ENCODE peak calls at places on chromosomes 4 and X, in nine cellular contexts. U is thoracic aorta, P is upper lobe of right lung, G is MM.1S, M is breast epithelium, R is HL-60, B is stomach, W is fibroblast of lung, L is HCT116. J is an unnamed sample.
A peak's percentile ranks its signal among the peaks of the same experiment; 100 is the strongest.

GRCh38 chrX:48703642-48704481 is 7.3 kb downstream of the SUV39H1 start:
- DNase-seq in U (no peak), P (no peak), G (no peak), M (no peak), R (no peak), B (no peak), W (peak; percentile 25), L (no peak), J (no peak)

GRCh38 chr4:121714548-121714947 is 17.8 kb upstream of the ANXA5 start:
- DNase-seq in U (no peak), P (no peak), G (no peak), M (no peak), R (no peak), B (no peak), W (no peak), L (no peak), J (no peak)

GRCh38 chrX:101220881-101221280 is 1.3 kb downstream of the DRP2 start:
- DNase-seq in U (no peak), P (no peak), G (peak; percentile 8), M (no peak), R (no peak), B (no peak), W (no peak), L (no peak), J (no peak)

GRCh38 chr4:23837366-23837765 is 52.5 kb downstream of the PPARGC1A start:
- DNase-seq in U (no peak), P (no peak), G (no peak), M (no peak), R (no peak), B (no peak), W (no peak), L (no peak), J (no peak)

GRCh38 chr4:148881860-148882643 is 439.8 kb upstream of the NR3C2 start:
- DNase-seq in U (no peak), P (no peak), G (no peak), M (no peak), R (no peak), B (no peak), W (no peak), L (no peak), J (no peak)

GRCh38 chr4:38667005-38667771 is 3.2 kb downstream of the KLF3 start:
- DNase-seq in U (peak; percentile 74), P (no peak), G (peak; percentile 90), M (no peak), R (peak; percentile 95), B (peak; percentile 77), W (peak; percentile 99), L (peak; percentile 88), J (peak; percentile 80)

GRCh38 chr4:183403486-183403885 is 41.0 kb upstream of the CDKN2AIP start:
- DNase-seq in U (no peak), P (peak; percentile 20), G (no peak), M (no peak), R (no peak), B (no peak), W (no peak), L (no peak), J (no peak)

GRCh38 chrX:17984415-17984814 is 123.3 kb upstream of the RAI2 start:
- DNase-seq in U (no peak), P (no peak), G (no peak), M (no peak), R (no peak), B (no peak), W (no peak), L (no peak), J (no peak)

GRCh38 chr4:121030711-121031110 is 41.6 kb downstream of the NDNF start:
- DNase-seq in U (no peak), P (no peak), G (no peak), M (no peak), R (peak; percentile 47), B (no peak), W (no peak), L (no peak), J (no peak)

GRCh38 chr4:40388248-40388647 is 53.1 kb downstream of the CHRNA9 start:
- DNase-seq in U (no peak), P (no peak), G (no peak), M (no peak), R (peak; percentile 38), B (no peak), W (no peak), L (no peak), J (no peak)

GRCh38 chr4:82599336-82599735 is 37.5 kb upstream of the TMEM150C start:
- DNase-seq in U (no peak), P (no peak), G (no peak), M (no peak), R (no peak), B (no peak), W (no peak), L (peak; percentile 1), J (no peak)

GRCh38 chrX:40262641-40263560 is 165.1 kb upstream of the BCOR start:
- DNase-seq in U (no peak), P (no peak), G (no peak), M (no peak), R (no peak), B (no peak), W (peak; percentile 62), L (peak; percentile 7), J (peak; percentile 85)

GRCh38 chr4:184288451-184289178 is 70.9 kb upstream of the ENPP6 start:
- DNase-seq in U (no peak), P (no peak), G (peak; percentile 86), M (no peak), R (no peak), B (peak; percentile 51), W (no peak), L (no peak), J (no peak)

GRCh38 chrX:4179031-4179430 is 465.6 kb upstream of the PRKX start:
- DNase-seq in U (no peak), P (no peak), G (no peak), M (no peak), R (no peak), B (no peak), W (no peak), L (no peak), J (no peak)

GRCh38 chrX:47958943-47959342 is 44.8 kb downstream of the ZNF182 start:
- DNase-seq in U (no peak), P (no peak), G (no peak), M (no peak), R (no peak), B (no peak), W (no peak), L (no peak), J (no peak)

DNA sequence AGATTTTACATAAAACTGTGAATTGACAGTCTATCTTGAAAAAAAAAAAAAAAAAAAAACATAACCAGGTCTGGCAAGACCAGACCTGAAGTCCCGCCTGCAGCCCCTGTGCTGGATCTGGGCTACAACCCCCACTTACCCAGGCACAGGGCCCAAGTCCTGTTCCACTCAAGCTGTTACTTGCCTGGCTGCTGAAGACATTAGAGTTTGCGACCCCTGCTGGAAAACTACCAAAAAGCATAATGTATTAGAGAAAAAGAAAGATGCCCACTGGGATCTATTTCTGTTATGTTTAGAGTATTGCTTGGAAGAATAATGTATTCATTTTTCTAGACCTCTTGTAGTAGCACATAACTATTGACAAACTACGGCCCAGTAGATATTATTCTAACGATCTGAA is 4.7 kb downstream of the HS3ST1 start:
- DNase-seq in U (no peak), P (no peak), G (peak; percentile 60), M (no peak), R (peak; percentile 40), B (no peak), W (peak; percentile 18), L (no peak), J (peak; percentile 60)
- TF ChIP-seq CTCF in U (no peak), P (peak; percentile 31), G (peak; percentile 67), M (no peak), R (peak; percentile 26), B (no peak), W (peak; percentile 10), L (peak; percentile 19), J (peak; percentile 8)

DNA sequence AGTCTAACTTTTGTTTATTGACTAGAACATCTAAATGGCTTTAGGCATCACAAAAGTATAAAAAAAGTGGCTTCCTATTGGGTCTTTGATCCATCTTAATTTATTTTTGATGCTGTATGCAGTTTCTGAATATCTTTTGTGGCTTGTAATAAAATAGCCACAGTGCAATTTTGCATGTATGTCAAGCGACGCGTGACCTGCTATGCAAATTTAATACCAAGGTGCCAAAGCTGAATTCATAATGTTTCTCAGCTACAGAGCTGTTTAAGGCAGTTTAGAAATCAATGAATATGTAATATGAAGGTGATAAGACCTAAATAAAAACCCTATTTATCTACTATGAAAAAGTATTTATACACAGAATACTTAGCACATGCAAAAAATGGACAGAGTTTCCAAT is 197.8 kb downstream of the AFF2 start:
- DNase-seq in U (no peak), P (no peak), G (no peak), M (no peak), R (no peak), B (no peak), W (no peak), L (no peak), J (no peak)
- H3K4me3 ChIP-seq in U (no peak overlapping the region), P (no peak overlapping the region), G (no peak overlapping the region), M (no peak overlapping the region), R (no peak overlapping the region), B (no peak overlapping the region), W (no peak overlapping the region), L (no peak overlapping the region), J (no peak overlapping the region)

DNA sequence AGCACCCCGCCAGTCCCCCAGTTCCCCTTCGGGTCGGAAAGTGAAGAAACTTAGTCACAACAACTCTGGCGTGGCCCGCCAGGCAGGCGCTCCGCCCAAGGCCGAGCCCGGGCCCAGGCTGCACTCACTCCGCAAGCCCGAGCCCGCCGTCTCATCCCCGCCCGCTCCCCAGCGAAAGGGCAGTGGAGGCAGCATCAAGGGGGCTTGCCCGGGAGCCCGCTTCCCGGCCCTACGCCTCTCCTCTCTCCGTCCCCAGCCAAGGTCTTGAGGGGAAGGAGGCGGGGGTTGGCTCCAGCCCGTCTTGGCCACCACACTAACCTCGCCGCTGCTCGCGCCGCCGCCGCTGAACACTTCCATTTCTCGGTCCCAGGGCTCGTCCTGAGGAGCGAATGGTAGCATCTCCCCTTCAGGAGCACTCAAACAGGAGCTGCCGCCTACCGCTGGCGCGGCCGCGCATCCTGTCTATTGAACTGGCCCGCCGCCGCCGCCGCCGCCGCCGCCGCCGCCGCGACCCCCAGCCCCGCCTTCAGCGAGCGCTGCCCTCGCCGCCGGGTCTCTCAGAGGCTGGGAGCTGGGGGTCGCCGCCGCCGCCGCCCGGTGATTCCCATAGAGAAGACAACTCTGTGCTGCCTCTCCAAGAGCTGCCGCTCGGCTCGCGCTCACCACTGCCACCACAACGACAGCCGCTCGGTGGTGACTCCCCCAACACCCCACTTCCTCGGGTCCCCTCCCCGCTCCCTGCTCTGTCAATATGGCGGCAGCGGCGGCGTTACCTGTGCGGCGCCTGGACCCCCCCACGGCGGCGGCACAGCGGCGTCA is at the start of gene RPS6KA6:
- DNase-seq in U (no peak), P (peak; percentile 64), G (peak; percentile 34), M (peak; percentile 48), R (no peak), B (no peak), W (peak; percentile 30), L (no peak), J (peak; percentile 74)
- H3K27ac ChIP-seq in U (peak within 1 kb of the TSS; percentile 61), P (no peak within 1 kb of the TSS), G (peak within 1 kb of the TSS; percentile 50), M (peak within 1 kb of the TSS; percentile 69), R (no peak within 1 kb of the TSS), B (peak within 1 kb of the TSS; percentile 53), W (peak within 1 kb of the TSS; percentile 32), L (no peak within 1 kb of the TSS), J (peak within 1 kb of the TSS; percentile 51)

DNA sequence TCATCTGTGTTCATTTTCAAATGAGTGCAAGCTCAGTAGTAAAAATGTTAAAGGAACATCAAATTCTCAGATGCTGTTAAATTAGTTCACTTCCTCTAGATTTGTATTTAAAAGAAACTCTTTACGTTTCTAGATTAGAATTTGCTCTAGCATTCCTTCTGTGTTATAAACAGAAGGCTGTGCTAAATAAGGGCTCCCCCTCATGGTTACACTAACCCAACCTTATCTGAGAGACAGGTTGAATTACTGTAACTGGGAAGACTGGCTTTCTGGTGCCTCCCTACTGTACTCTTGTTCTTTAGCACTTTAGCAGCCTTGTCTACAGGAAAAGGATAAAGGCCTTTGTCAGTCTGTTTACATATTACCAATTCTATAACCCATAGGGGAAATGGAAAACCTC is 56.8 kb downstream of the RXFP1 start:
- DNase-seq in U (no peak), P (no peak), G (peak; percentile 14), M (no peak), R (no peak), B (no peak), W (peak; percentile 30), L (peak; percentile 8), J (no peak)
- TF ChIP-seq CTCF in U (no peak), P (peak; percentile 31), G (peak; percentile 33), M (no peak), R (peak; percentile 1), B (no peak), W (peak; percentile 56), L (peak; percentile 39), J (no peak)